ENCODE peak calls at places on chromosomes 12 and 14, in five cellular contexts. E, U, Y, H and X are unnamed samples.

GRCh38 chr12:65836419-65837197 is 12.3 kb downstream of the HMGA2 start:
- DNase-seq in U (no peak), H (no peak), Y (no peak), E (no peak), X (no peak)

GRCh38 chr12:108568653-108569154 is 6.3 kb downstream of the ISCU start:
- DNase-seq in U (no peak), H (no peak), Y (no peak), E (peak; percentile 93), X (peak; percentile 90)

GRCh38 chr14:96409701-96410100 is 17.8 kb downstream of the AK7 start:
- DNase-seq in E (no peak), H (no peak), Y (no peak), U (no peak), X (no peak)

GRCh38 chr12:119180380-119181040 is 1.8 kb downstream of the HSPB8 start:
- DNase-seq in Y (peak; percentile 28), U (no peak), E (no peak), H (peak; percentile 38), X (no peak)

GRCh38 chr12:132620893-132621656 is 2.5 kb downstream of the P2RX2 start:
- DNase-seq in U (no peak), E (no peak), Y (no peak), H (no peak), X (no peak)

GRCh38 chr12:24851341-24851740 is 97.6 kb downstream of the BCAT1 start:
- DNase-seq in Y (no peak), H (no peak), E (no peak), U (no peak), X (no peak)

GRCh38 chr12:71456316-71456715 is 16.7 kb downstream of the LGR5 start:
- DNase-seq in U (no peak), H (no peak), Y (no peak), E (peak; percentile 20), X (no peak)

GRCh38 chr12:24919346-24920001 is 29.4 kb downstream of the BCAT1 start:
- DNase-seq in H (no peak), E (no peak), U (no peak), Y (no peak), X (peak; percentile 84)

GRCh38 chr12:66905201-66905600 is 226.3 kb upstream of the GRIP1 start:
- DNase-seq in Y (no peak), H (no peak), U (no peak), E (no peak), X (no peak)

GRCh38 chr14:32202468-32202865 is 602 bp downstream of the RNU6-8 start:
- DNase-seq in H (peak; percentile 39), Y (no peak), U (no peak), E (no peak), X (no peak)

GRCh38 chr12:19307451-19307850 is 131.8 kb upstream of the AEBP2 start:
- DNase-seq in U (no peak), H (no peak), Y (no peak), E (no peak), X (no peak)

GRCh38 chr14:68730367-68730766 is 62.5 kb downstream of the ZFP36L1 start:
- DNase-seq in U (no peak), E (no peak), H (peak; percentile 93), Y (no peak), X (no peak)

GRCh38 chr14:56244138-56244789 is 126.1 kb downstream of the PELI2 start:
- DNase-seq in Y (no peak), E (no peak), H (no peak), U (no peak), X (no peak)

GRCh38 chr14:56247495-56248087 is 129.4 kb downstream of the PELI2 start:
- DNase-seq in Y (no peak), H (no peak), E (peak; percentile 18), U (no peak), X (no peak)

GRCh38 chr14:56241441-56241840 is 123.2 kb downstream of the PELI2 start:
- DNase-seq in H (no peak), E (no peak), U (no peak), Y (no peak), X (no peak)

GRCh38 chr14:56248442-56248841 is 130.2 kb downstream of the PELI2 start:
- DNase-seq in E (no peak), Y (no peak), H (no peak), U (no peak), X (no peak)

DNA sequence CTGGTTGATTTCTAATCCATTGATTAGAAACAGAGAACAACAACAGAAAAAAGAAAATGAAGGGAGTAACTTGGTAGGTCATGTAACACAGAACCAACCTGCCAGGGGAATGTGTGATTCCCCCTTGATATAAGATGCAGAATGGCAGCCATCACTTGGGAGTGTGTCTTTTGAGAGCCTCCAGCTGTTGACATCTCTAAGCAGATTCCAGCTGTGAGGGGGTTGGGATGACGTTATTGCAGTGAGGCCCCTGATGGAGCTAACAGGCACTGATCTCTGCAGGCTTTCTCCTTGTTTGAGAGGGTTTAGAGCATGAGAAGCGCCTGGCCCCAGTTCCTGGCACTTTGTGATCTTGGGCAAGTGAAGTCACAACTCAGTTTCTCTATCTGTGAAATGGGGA is 124.9 kb downstream of the PELI2 start:
- DNase-seq in U (no peak), H (no peak), E (no peak), Y (no peak), X (no peak)
- TF ChIP-seq CTCF in U (no peak), H (no peak), E (no peak), Y (no peak), X (no peak)

DNA sequence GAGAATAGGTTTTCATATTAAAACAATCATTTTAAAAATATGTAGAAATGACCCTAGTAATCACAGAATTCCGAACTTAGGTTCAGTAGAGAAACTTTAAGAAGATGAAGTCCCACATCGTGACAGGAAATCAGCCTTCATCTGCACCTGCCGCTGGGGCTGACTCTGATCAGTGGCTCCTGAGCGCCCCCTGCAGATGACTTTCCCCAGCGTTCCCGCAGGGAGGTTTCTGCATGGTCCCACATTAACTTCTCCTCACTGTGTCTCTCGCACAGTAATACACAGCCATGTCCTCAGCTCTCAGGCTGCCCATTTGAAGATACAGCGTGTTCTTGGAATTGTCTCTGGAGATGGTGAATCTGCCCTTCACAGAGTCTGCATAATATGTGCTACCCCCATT is 1131.1 kb downstream of the TMEM121 start:
- DNase-seq in E (peak; percentile 44), H (no peak), U (no peak), Y (no peak), X (peak; percentile 87)
- TF ChIP-seq CTCF in E (peak; percentile 50), H (no peak), U (peak; percentile 17), Y (no peak), X (peak; percentile 84)

GRCh38 chr14:85195872-85196477 is 334.0 kb upstream of the FLRT2 start:
- DNase-seq in Y (no peak), E (peak; percentile 6), H (no peak), U (no peak), X (no peak)
- TF ChIP-seq CTCF in Y (no peak), E (peak; percentile 75), H (peak; percentile 66), U (peak; percentile 41), X (no peak)

GRCh38 chr14:39704581-39704980 is 272.3 kb upstream of the FBXO33 start:
- DNase-seq in Y (no peak), E (peak; percentile 2), U (no peak), H (no peak), X (no peak)
- TF ChIP-seq CTCF in Y (no peak), E (peak; percentile 72), U (no peak), H (no peak), X (no peak)